ENCODE peak calls at places on chromosomes 1 and 21, in seven cellular contexts. O, S, R, W, K, B and Y are unnamed samples.

GRCh38 chr21:34881894-34882371 is 167.2 kb downstream of the RUNX1 start:
- DNase-seq in O (no peak), S (no peak), R (no peak), W (peak), K (no peak), B (no peak), Y (no peak)

GRCh38 chr1:9265037-9265436 is 27.7 kb upstream of the SPSB1 start:
- DNase-seq in O (no peak), S (no peak), R (no peak), W (no peak), K (no peak), B (no peak), Y (no peak)

GRCh38 chr1:225700889-225701465 is 48.1 kb upstream of the ENAH start:
- DNase-seq in O (no peak), S (peak), R (no peak), W (no peak), K (no peak), B (no peak), Y (no peak)

GRCh38 chr1:112105557-112105956 is 116.1 kb upstream of the KCND3 start:
- DNase-seq in O (no peak), S (no peak), R (no peak), W (no peak), K (no peak), B (no peak), Y (no peak)

GRCh38 chr1:201469645-201470074 is 672 bp upstream of the PHLDA3 start:
- DNase-seq in O (no peak), S (no peak), R (no peak), W (no peak), K (no peak), B (no peak), Y (no peak)

GRCh38 chr21:34889287-34889536 is 159.9 kb downstream of the RUNX1 start:
- DNase-seq in O (no peak), S (no peak), R (no peak), W (peak), K (no peak), B (peak), Y (no peak)

GRCh38 chr1:154190550-154190949 is 1.4 kb downstream of the TPM3 start:
- DNase-seq in O (no peak), S (no peak), R (no peak), W (peak), K (no peak), B (peak), Y (no peak)

GRCh38 chr1:246537887-246538286 is 28.2 kb downstream of the TFB2M start:
- DNase-seq in O (no peak), S (no peak), R (no peak), W (no peak), K (no peak), B (no peak), Y (no peak)

GRCh38 chr1:6880951-6881690 is 95.9 kb downstream of the CAMTA1 start:
- DNase-seq in O (no peak), S (no peak), R (no peak), W (no peak), K (no peak), B (no peak), Y (no peak)

GRCh38 chr1:150272379-150272840 is at the start of gene C1orf54:
- DNase-seq in O (no peak), S (no peak), R (no peak), W (peak), K (no peak), B (no peak), Y (peak)

GRCh38 chr1:118136511-118136937 is 48.5 kb downstream of the SPAG17 start:
- DNase-seq in O (no peak), S (no peak), R (peak), W (no peak), K (no peak), B (no peak), Y (no peak)

GRCh38 chr1:154749078-154749760 is 120.9 kb downstream of the KCNN3 start:
- DNase-seq in O (peak), S (peak), R (peak), W (peak), K (no peak), B (no peak), Y (peak)

GRCh38 chr1:65449214-65449823 is 28.9 kb downstream of the LEPR start:
- DNase-seq in O (no peak), S (no peak), R (no peak), W (no peak), K (no peak), B (no peak), Y (no peak)

GRCh38 chr1:6005276-6005917 is 13.2 kb upstream of the NPHP4 start:
- DNase-seq in O (no peak), S (peak), R (no peak), W (no peak), K (no peak), B (no peak), Y (no peak)

DNA sequence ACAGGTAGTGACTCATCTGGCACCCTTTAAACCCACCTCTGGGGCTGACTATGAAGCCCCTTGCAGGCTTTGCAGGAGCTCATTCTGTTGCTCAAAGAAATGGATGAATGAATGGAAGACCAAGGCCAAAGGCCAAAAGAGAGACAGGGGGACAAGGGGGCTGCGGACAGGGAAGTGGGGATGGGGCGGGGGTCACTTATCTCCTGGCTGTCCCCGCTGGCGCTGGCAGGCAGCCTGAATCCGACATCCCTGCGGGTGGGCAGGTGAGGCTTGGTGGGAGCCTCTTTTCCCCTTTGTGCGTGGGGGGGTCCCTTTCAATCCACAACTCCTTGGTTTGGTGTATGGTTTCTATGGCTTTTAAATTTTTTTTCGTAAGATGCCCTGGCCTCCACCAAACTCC is 239.6 kb upstream of the C1orf174 start:
- DNase-seq in O (no peak), S (no peak), R (no peak), W (no peak), K (no peak), B (no peak), Y (no peak)
- H3K4me3 ChIP-seq in O (no peak), S (no peak), R (no peak), W (no peak), K (no peak), B (no peak), Y (no peak)

GRCh38 chr1:22776051-22776611 is 65.5 kb downstream of the EPHB2 start:
- DNase-seq in O (no peak), S (no peak), R (no peak), W (no peak), K (peak), B (no peak), Y (no peak)

GRCh38 chr1:22772054-22772453 is 61.4 kb downstream of the EPHB2 start:
- DNase-seq in O (no peak), S (no peak), R (no peak), W (no peak), K (no peak), B (no peak), Y (no peak)

GRCh38 chr1:22777658-22778057 is 67.0 kb downstream of the EPHB2 start:
- DNase-seq in O (no peak), S (no peak), R (no peak), W (no peak), K (no peak), B (no peak), Y (no peak)

GRCh38 chr1:22774483-22775182 is 64.0 kb downstream of the EPHB2 start:
- DNase-seq in O (no peak), S (no peak), R (no peak), W (no peak), K (no peak), B (no peak), Y (no peak)

GRCh38 chr1:22773981-22774471 is 63.4 kb downstream of the EPHB2 start:
- DNase-seq in O (no peak), S (no peak), R (no peak), W (peak), K (no peak), B (no peak), Y (no peak)
- TF ChIP-seq MAX in O (no peak), S (no peak), R (no peak), W (no peak), K (no peak), B (no peak), Y (no peak)

GRCh38 chr21:19510057-19510456 is 1106.5 kb upstream of the TMPRSS15 start:
- DNase-seq in O (no peak), S (no peak), R (no peak), W (no peak), K (no peak), B (no peak), Y (no peak)

GRCh38 chr21:19508442-19508841 is 1104.9 kb upstream of the TMPRSS15 start:
- DNase-seq in O (no peak), S (no peak), R (no peak), W (no peak), K (no peak), B (no peak), Y (no peak)

GRCh38 chr21:19507682-19508260 is 1104.2 kb upstream of the TMPRSS15 start:
- DNase-seq in O (no peak), S (peak), R (no peak), W (no peak), K (peak), B (no peak), Y (peak)

GRCh38 chr21:19508844-19509243 is 1105.3 kb upstream of the TMPRSS15 start:
- DNase-seq in O (no peak), S (no peak), R (no peak), W (no peak), K (no peak), B (no peak), Y (no peak)

DNA sequence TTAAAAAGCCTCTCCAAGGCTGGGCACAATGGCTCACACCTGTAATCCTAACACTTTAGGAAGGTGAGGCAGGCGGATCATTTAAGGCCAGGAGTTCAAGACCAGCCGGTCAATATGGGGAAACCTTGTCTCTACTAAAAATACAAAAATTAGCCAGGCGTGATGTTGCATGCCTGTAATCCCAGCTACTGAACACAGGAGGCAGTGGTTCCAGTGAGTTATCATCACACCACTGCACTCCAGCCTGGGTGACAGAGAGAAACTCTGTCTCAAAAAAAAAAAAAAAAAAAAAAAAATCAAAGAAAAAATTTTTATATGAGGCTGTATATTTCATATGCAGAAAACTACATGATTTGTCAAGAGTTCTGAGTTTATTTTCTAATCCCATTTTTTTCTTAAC is 1107.1 kb upstream of the TMPRSS15 start:
- DNase-seq in O (no peak), S (no peak), R (no peak), W (no peak), K (no peak), B (no peak), Y (no peak)
- TF ChIP-seq CTCF in O (no peak), S (no peak), R (no peak), W (no peak), K (no peak), B (no peak), Y (no peak)

GRCh38 chr1:172662464-172663109 is 3.7 kb downstream of the FASLG start:
- DNase-seq in O (no peak), S (no peak), R (peak), W (peak), K (peak), B (no peak), Y (peak)
- H3K4me3 ChIP-seq in O (no peak), S (peak), R (no peak), W (no peak), K (no peak), B (no peak), Y (peak)

GRCh38 chr1:96992871-96993270 is 271.3 kb downstream of the PTBP2 start:
- DNase-seq in O (no peak), S (no peak), R (no peak), W (no peak), K (no peak), B (no peak), Y (no peak)
- TF ChIP-seq MAX in O (no peak), S (no peak), R (no peak), W (no peak), K (no peak), B (no peak), Y (no peak)

DNA sequence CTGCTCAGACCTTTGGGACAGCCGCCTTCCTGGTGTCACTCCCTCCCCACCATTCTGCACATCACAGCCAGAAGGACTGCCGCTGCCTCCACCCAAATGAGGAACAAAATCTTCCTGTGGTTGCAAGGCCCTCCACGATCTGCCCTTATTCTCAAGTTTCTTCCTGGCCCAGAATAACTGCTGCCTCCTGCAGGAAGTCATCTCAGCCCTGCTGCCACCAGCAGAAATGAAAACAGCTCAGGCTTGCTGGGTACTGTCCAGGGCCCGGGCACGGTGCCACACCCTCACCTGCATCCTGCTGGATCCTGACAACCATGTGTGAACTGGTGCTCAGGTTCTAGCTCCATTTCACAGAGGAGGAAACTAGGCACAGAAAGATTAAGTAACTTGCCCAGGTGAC is 2.8 kb downstream of the CLDN19 start:
- DNase-seq in O (no peak), S (no peak), R (peak), W (no peak), K (no peak), B (no peak), Y (peak)
- TF ChIP-seq CTCF in O (no peak), S (no peak), R (peak), W (no peak), K (no peak), B (no peak), Y (peak)

GRCh38 chr1:213326666-213327317 is 275.8 kb downstream of the RPS6KC1 start:
- DNase-seq in O (no peak), S (no peak), R (no peak), W (no peak), K (no peak), B (no peak), Y (peak)

GRCh38 chr1:213325482-213325881 is 274.4 kb downstream of the RPS6KC1 start:
- DNase-seq in O (no peak), S (no peak), R (no peak), W (no peak), K (no peak), B (no peak), Y (no peak)

GRCh38 chr1:213331776-213332175 is 280.7 kb downstream of the RPS6KC1 start:
- DNase-seq in O (no peak), S (no peak), R (no peak), W (no peak), K (no peak), B (no peak), Y (no peak)

GRCh38 chr1:213330281-213330680 is 279.2 kb downstream of the RPS6KC1 start:
- DNase-seq in O (no peak), S (no peak), R (no peak), W (no peak), K (no peak), B (no peak), Y (peak)

GRCh38 chr1:213327318-213327667 is 276.3 kb downstream of the RPS6KC1 start:
- DNase-seq in O (no peak), S (no peak), R (no peak), W (peak), K (no peak), B (no peak), Y (peak)
- H3K4me3 ChIP-seq in O (no peak), S (no peak), R (no peak), W (no peak), K (no peak), B (no peak), Y (no peak)

GRCh38 chr1:30302808-30303310 is 420.5 kb downstream of the MATN1 start:
- DNase-seq in O (no peak), S (no peak), R (no peak), W (no peak), K (no peak), B (no peak), Y (no peak)

GRCh38 chr1:30300669-30301068 is 422.7 kb downstream of the MATN1 start:
- DNase-seq in O (no peak), S (no peak), R (no peak), W (no peak), K (no peak), B (no peak), Y (no peak)

GRCh38 chr1:30295674-30296073 is 427.7 kb downstream of the MATN1 start:
- DNase-seq in O (no peak), S (no peak), R (no peak), W (no peak), K (no peak), B (no peak), Y (no peak)

GRCh38 chr1:30303387-30303786 is 420.0 kb downstream of the MATN1 start:
- DNase-seq in O (no peak), S (no peak), R (no peak), W (no peak), K (no peak), B (no peak), Y (no peak)

GRCh38 chr1:30299393-30299792 is 424.0 kb downstream of the MATN1 start:
- DNase-seq in O (no peak), S (no peak), R (no peak), W (no peak), K (no peak), B (no peak), Y (no peak)
- TF ChIP-seq MAX in O (no peak), S (no peak), R (no peak), W (no peak), K (no peak), B (no peak), Y (no peak)

DNA sequence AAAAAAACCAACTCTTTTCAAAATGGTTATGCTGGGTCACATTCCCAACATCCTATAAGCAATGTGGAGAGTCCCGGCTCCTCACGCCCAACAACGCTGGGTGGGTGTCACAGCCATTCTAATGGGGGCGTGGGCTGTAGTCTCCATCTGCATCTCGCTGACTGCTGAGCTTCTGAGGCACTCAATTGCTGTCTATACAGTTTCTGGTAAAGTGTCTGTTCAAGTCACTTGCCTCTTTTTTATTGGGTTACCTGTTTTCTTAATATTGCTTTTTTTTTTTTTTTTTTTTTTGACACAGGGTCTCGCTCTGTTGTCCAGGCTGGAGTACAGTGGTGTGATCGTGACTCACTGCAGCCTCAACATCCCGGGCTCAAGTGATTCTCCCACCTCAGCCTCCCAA is 54.8 kb downstream of the GNB1 start:
- DNase-seq in O (no peak), S (no peak), R (no peak), W (no peak), K (no peak), B (no peak), Y (no peak)
- TF ChIP-seq CTCF in O (no peak), S (no peak), R (no peak), W (no peak), K (no peak), B (no peak), Y (no peak)